ENCODE peak calls at places on chromosomes 13 and 19, in four cellular contexts. X is HEK293T, Q is K562, G is HepG2. U is an unnamed sample.

GRCh38 chr19:33520844-33521479 is 629 bp downstream of the PEPD start:
- DNase-seq in X (no peak), Q (no peak), G (peak; percentile 33), U (no peak)

GRCh38 chr13:75843033-75843432 is 206.9 kb downstream of the LMO7 start:
- DNase-seq in X (no peak), Q (no peak), G (no peak), U (no peak)

GRCh38 chr19:49118565-49119410 is at the start of gene C19orf73:
- DNase-seq in X (peak; percentile 98), Q (peak; percentile 99), G (peak; percentile 82), U (peak; percentile 69)

GRCh38 chr13:113989585-113990300 is 15.9 kb upstream of the C13orf46 start:
- DNase-seq in X (no peak), Q (no peak), G (no peak), U (no peak)

GRCh38 chr19:21432590-21432989 is 35.7 kb downstream of the ZNF493 start:
- DNase-seq in X (no peak), Q (no peak), G (no peak), U (no peak)

GRCh38 chr19:14576363-14576762 is 4.5 kb upstream of the NDUFB7 start:
- DNase-seq in X (no peak), Q (no peak), G (no peak), U (no peak)

GRCh38 chr13:78997902-78998654 is 339.1 kb upstream of the OBI1 start:
- DNase-seq in X (no peak), Q (no peak), G (no peak), U (no peak)

GRCh38 chr19:5317321-5317720 is 23.3 kb downstream of the PTPRS start:
- DNase-seq in X (no peak), Q (no peak), G (no peak), U (no peak)

GRCh38 chr13:95137096-95137495 is 164.2 kb downstream of the ABCC4 start:
- DNase-seq in X (no peak), Q (no peak), G (no peak), U (no peak)

GRCh38 chr13:54018485-54018884 is 989.9 kb downstream of the OLFM4 start:
- DNase-seq in X (no peak), Q (no peak), G (no peak), U (no peak)

GRCh38 chr13:113562085-113562749 is 22.3 kb upstream of the TFDP1 start:
- DNase-seq in X (peak; percentile 59), Q (peak; percentile 57), G (peak; percentile 65), U (no peak)

GRCh38 chr13:31880849-31881494 is 141.6 kb downstream of the RXFP2 start:
- DNase-seq in X (no peak), Q (no peak), G (no peak), U (no peak)

GRCh38 chr13:99310382-99311031 is 3.3 kb upstream of the GPR183 start:
- DNase-seq in X (no peak), Q (no peak), G (no peak), U (no peak)

GRCh38 chr13:35988648-35989081 is 142.5 kb downstream of the DCLK1 start:
- DNase-seq in X (no peak), Q (no peak), G (no peak), U (no peak)

GRCh38 chr19:4088975-4089374 is 22.3 kb upstream of the ZBTB7A start:
- DNase-seq in X (no peak), Q (peak; percentile 53), G (no peak), U (no peak)

GRCh38 chr19:4389064-4389375 is 11.3 kb downstream of the SH3GL1 start:
- DNase-seq in X (no peak), Q (no peak), G (no peak), U (no peak)

GRCh38 chr19:14516746-14517438 is 1.3 kb downstream of the DNAJB1 start:
- DNase-seq in X (no peak), Q (no peak), G (no peak), U (no peak)

GRCh38 chr13:80386001-80386400 is 45.1 kb upstream of the SPRY2 start:
- DNase-seq in X (no peak), Q (no peak), G (no peak), U (no peak)

GRCh38 chr19:1907563-1908363 is 2.6 kb downstream of the ADAT3 start:
- DNase-seq in X (no peak), Q (peak; percentile 56), G (peak; percentile 55), U (no peak)

GRCh38 chr13:78657699-78658629 is 991 bp downstream of the OBI1 start:
- DNase-seq in X (peak; percentile 59), Q (peak; percentile 22), G (peak; percentile 74), U (no peak)

GRCh38 chr13:110646442-110647364 is 31.4 kb downstream of the NAXD start:
- DNase-seq in X (no peak), Q (no peak), G (no peak), U (no peak)

GRCh38 chr13:75938811-75939525 is 302.8 kb downstream of the LMO7 start:
- DNase-seq in X (no peak), Q (no peak), G (no peak), U (no peak)

GRCh38 chr13:50319603-50320296 is 304.5 kb downstream of the KCNRG start:
- DNase-seq in X (no peak), Q (peak; percentile 57), G (peak; percentile 24), U (no peak)

GRCh38 chr13:81591528-81592220 is 1250.7 kb upstream of the SPRY2 start:
- DNase-seq in X (no peak), Q (no peak), G (no peak), U (no peak)

GRCh38 chr13:45658586-45659235 is 43.2 kb upstream of the ERICH6B start:
- DNase-seq in X (no peak), Q (no peak), G (no peak), U (no peak)

GRCh38 chr19:43735013-43735412 is 19.1 kb downstream of the IRGC start:
- DNase-seq in X (no peak), Q (no peak), G (no peak), U (no peak)

GRCh38 chr13:26037302-26037701 is 14.5 kb downstream of the SHISA2 start:
- DNase-seq in X (peak; percentile 55), Q (peak; percentile 35), G (no peak), U (no peak)

GRCh38 chr13:102678339-102679122 is 16.3 kb downstream of the METTL21C start:
- DNase-seq in X (no peak), Q (no peak), G (no peak), U (no peak)

GRCh38 chr19:703651-704446 is 4.9 kb upstream of the PALM start:
- DNase-seq in X (peak; percentile 97), Q (peak; percentile 97), G (peak; percentile 90), U (no peak)

GRCh38 chr19:6774821-6775707 is 2.6 kb downstream of the VAV1 start:
- DNase-seq in X (no peak), Q (no peak), G (no peak), U (no peak)

GRCh38 chr13:78428646-78429045 is 174.7 kb downstream of the POU4F1 start:
- DNase-seq in X (no peak), Q (no peak), G (no peak), U (no peak)

GRCh38 chr13:37144661-37145060 is 39.2 kb upstream of the CSNK1A1L start:
- DNase-seq in X (no peak), Q (no peak), G (no peak), U (no peak)

DNA sequence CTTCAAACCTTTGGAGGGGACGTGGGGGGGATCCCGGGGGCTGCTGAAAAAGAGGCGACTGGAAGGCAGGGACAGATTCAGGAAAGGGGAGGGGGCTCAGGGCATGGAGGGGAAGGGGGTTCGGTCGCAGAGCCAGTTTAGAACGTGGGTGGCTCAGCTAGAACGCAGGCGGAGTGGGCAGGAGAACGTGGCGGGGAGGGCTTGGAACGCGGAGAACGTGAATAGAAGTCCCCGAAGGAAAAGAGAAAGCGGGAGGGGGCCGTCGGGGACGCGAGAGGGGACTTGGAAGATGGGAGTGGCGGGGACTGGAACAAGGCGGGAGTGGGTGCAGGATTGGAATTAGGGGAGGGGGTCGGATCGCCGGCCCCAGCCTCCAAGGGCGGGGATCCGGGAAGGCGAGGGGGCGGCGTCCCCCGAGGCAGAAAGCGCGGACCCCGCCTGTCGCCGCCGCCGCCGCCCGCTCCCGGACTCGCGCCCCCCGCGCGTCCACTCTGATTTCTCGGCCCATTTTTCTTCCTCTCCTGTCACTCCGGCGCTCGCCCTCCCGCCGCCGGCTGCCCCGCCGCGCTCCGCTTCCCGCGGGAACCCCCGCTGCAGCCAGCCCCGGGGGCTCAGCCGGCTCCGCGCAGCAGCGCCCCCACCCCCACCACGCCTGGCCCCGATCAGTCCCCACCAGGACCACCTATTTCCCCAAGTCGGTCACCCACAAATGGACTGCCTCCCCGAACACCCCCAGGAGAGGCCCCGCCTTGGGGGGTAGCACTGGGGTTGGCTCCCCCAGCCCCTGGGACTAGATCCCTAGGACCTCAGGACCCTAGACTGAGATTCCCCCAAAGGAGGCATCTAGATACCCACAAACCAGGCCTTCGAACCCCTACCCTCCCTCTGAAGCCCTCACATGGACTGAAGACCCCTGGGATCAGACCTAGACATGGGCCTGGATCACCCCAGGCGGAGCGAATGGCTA is 12.5 kb upstream of the ERFL start:
- DNase-seq in X (no peak), Q (peak; percentile 49), G (no peak), U (no peak)
- TF ChIP-seq TARDBP in X (no peak), Q (no peak), G (no peak), U (no peak)

GRCh38 chr13:27354379-27354778 is 70.0 kb upstream of the GTF3A start:
- DNase-seq in X (no peak), Q (no peak), G (no peak), U (no peak)
- TF ChIP-seq TARDBP in X (no peak), Q (no peak), G (no peak), U (no peak)

GRCh38 chr13:112103971-112104872 is 37.3 kb downstream of the SOX1 start:
- DNase-seq in X (no peak), Q (no peak), G (no peak), U (no peak)
- TF ChIP-seq TARDBP in X (no peak), Q (no peak), G (no peak), U (no peak)

DNA sequence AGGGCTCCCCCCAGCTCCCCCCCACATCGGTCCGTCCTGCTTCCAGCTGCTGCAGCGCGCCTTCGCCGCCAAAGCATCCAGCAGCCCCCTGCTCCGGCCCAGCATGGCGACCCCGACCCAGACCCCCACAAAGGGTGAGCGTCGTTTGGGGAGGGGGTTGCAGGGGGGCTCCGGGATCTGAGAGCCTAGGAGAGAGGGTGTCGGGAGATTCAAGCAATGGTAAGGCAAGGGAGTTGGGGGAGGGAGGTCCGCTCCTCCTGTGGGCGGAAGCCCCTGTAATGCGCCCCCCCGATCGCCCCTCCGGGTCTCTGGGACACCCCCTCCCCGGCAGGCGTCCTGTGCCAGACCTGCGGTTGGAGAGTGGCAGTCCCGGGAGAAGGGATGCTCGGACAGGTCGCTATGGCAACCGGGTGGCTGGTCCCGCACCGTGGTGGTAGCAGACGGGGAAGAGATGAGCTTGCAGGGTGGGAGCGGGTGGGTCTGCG is at the start of gene FXYD7:
- DNase-seq in X (no peak), Q (no peak), G (no peak), U (no peak)
- TF ChIP-seq TARDBP in X (no peak), Q (no peak), G (no peak), U (no peak)

DNA sequence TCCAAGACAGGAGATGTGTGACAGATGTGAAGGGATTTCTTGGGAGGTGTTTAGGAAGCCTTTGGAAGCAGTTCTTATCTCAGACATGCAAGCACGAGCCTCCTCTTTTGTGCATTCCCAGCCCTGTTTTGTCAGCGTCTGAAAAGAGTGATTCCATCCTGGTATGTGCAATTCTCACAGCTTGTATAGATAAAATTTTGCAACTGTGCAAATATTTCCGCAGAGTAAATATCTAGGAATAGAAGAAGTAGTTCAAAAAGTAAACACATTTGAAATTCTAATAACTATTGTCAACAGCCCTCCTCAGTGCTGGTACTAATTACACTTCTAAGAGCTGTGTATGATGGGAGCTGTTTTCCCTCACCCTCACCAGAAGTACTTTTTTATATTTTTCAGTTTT is 72.4 kb upstream of the C1QTNF9B start:
- DNase-seq in X (no peak), Q (no peak), G (peak; percentile 49), U (no peak)
- TF ChIP-seq TARDBP in X (no peak), Q (no peak), G (no peak), U (no peak)

U was measured in GM12878.